ENCODE peak calls at places on chromosomes 2 and 18, in eight cellular contexts. M is SK-N-SH, W is K562, A is HL-60, V is GM23338, G is HCT116, J is HepG2, P is GM12878. O is an unnamed sample. For H3K27me3, the result is how much of the 10 kb centered on the place peaks cover.

GRCh38 chr2:60484080-60484737 is 69.2 kb downstream of the BCL11A start:
- DNase-seq in M (no peak), W (no peak), A (peak), V (peak), G (no peak), J (peak), P (no peak), O (no peak)

GRCh38 chr2:109005686-109006204 is 16.7 kb upstream of the EDAR start:
- DNase-seq in M (no peak), W (peak), A (no peak), V (no peak), G (no peak), J (no peak), P (no peak), O (no peak)

GRCh38 chr2:14907014-14907612 is 274.6 kb downstream of the LRATD1 start:
- DNase-seq in M (no peak), W (peak), A (peak), V (peak), G (no peak), J (peak), P (no peak), O (no peak)

GRCh38 chr18:74183110-74183509 is 34.8 kb downstream of the TIMM21 start:
- DNase-seq in M (no peak), W (no peak), A (no peak), V (peak), G (no peak), J (no peak), P (no peak), O (no peak)

GRCh38 chr2:207113403-207113802 is 52.3 kb downstream of the KLF7 start:
- DNase-seq in M (peak), W (peak), A (no peak), V (no peak), G (no peak), J (no peak), P (no peak), O (no peak)

GRCh38 chr2:42984081-42984480 is 191.7 kb upstream of the HAAO start:
- DNase-seq in M (peak), W (no peak), A (no peak), V (no peak), G (no peak), J (no peak), P (no peak), O (no peak)

GRCh38 chr2:188146888-188147287 is 144.8 kb upstream of the GULP1 start:
- DNase-seq in M (no peak), W (no peak), A (no peak), V (no peak), G (no peak), J (no peak), P (no peak), O (no peak)

GRCh38 chr18:61748024-61748423 is 144.8 kb downstream of the RNF152 start:
- DNase-seq in M (no peak), W (no peak), A (no peak), V (peak), G (no peak), J (no peak), P (no peak), O (no peak)

GRCh38 chr2:232888099-232888836 is 18.2 kb downstream of the SNORC start:
- DNase-seq in M (no peak), W (no peak), A (no peak), V (no peak), G (no peak), J (no peak), P (no peak), O (no peak)

GRCh38 chr2:167114018-167114417 is 225.7 kb downstream of the XIRP2 start:
- DNase-seq in M (no peak), W (no peak), A (no peak), V (no peak), G (no peak), J (no peak), P (no peak), O (no peak)

GRCh38 chr2:65033178-65033577 is 23.0 kb upstream of the CEP68 start:
- DNase-seq in M (peak), W (peak), A (no peak), V (no peak), G (no peak), J (peak), P (no peak), O (no peak)

GRCh38 chr2:65032016-65032975 is 23.9 kb upstream of the CEP68 start:
- DNase-seq in M (no peak), W (no peak), A (no peak), V (no peak), G (no peak), J (no peak), P (no peak), O (no peak)

GRCh38 chr2:65037178-65037577 is 19.0 kb upstream of the CEP68 start:
- DNase-seq in M (no peak), W (no peak), A (no peak), V (no peak), G (no peak), J (no peak), P (no peak), O (no peak)

GRCh38 chr2:65031341-65032015 is 24.7 kb upstream of the CEP68 start:
- DNase-seq in M (no peak), W (no peak), A (no peak), V (peak), G (no peak), J (peak), P (no peak), O (no peak)

GRCh38 chr2:65035544-65035943 is 20.7 kb upstream of the CEP68 start:
- DNase-seq in M (no peak), W (no peak), A (no peak), V (no peak), G (no peak), J (no peak), P (no peak), O (no peak)
- TF ChIP-seq REST in M (no peak), W (no peak), A (no peak), V (no peak), G (no peak), J (no peak), P (no peak), O (no peak)

GRCh38 chr2:204026294-204026693 is 89.7 kb downstream of the ICOS start:
- DNase-seq in M (no peak), W (peak), A (no peak), V (peak), G (no peak), J (no peak), P (no peak), O (no peak)
- H3K27ac ChIP-seq in M (no peak), W (no peak), A (no peak), V (no peak), G (no peak), J (no peak), P (no peak), O (no peak)

GRCh38 chr18:13394794-13395193 is 176.2 kb downstream of the LDLRAD4 start:
- DNase-seq in M (no peak), W (peak), A (no peak), V (no peak), G (no peak), J (no peak), P (no peak), O (no peak)
- H3K27me3 ChIP-seq in M (under half), W (under half), A (under half), V (under half), G (under half), J (under half), P (under half), O (under half)

DNA sequence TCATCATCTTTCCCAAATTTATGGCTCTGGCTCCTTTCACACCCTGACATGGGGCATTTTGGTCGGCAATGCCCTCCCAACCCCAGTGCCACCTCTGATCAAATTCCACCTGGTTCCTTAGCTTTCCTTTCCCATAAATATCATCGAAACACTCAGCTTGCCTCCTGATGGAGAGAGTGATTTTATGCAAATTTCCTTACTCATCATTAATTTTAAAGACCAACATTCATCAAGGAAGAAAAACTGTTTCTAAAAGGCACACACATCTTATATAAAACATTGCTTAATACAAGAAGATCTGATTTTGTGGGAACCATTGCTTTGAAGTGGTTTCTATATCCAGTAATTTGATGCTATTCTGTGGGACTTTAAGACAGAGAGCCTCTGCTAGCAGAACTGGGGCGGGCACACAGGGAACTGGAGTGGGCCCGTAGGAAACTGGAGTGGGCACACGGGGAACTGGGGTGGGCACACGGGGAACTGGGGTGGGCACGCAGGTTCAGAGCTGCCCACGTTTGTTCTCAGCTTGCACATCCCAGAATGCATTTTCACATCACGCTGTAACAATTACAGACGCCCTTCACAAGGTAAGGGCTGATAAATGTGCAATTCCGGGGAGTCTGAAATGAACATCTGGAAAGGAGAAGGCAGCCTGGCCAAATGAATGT is 174.1 kb downstream of the RTP5 start:
- DNase-seq in M (no peak), W (no peak), A (no peak), V (no peak), G (no peak), J (no peak), P (no peak), O (no peak)
- TF ChIP-seq REST in M (no peak), W (no peak), A (no peak), V (no peak), G (no peak), J (no peak), P (no peak), O (no peak)

GRCh38 chr2:196971574-196972279 is 45.2 kb upstream of the PGAP1 start:
- DNase-seq in M (no peak), W (no peak), A (no peak), V (no peak), G (no peak), J (no peak), P (no peak), O (no peak)
- H3K27ac ChIP-seq in M (no peak), W (no peak), A (no peak), V (no peak), G (no peak), J (no peak), P (no peak), O (no peak)

DNA sequence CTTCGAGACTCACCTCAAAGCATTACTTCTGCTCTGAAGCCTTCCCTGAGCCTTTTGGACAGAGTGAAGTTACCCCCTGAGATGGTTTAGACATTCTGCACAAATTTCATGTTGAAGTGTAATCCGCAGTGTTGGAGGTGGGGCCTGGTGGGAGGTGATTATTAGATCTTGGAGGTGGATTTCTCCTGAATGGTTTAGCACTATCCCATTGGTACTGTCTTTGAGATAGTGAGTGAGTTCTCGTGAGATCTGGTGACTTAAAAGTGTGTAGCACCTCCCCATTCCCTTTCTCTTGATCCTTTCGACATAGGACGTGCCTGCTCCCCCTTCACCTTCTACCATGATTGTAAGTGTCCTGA is 8.8 kb downstream of the ENOSF1 start:
- DNase-seq in M (no peak), W (no peak), A (no peak), V (no peak), G (no peak), J (no peak), P (no peak), O (peak)
- H3K27me3 ChIP-seq in M (under half), W (under half), A (under half), V (under half), G (under half), J (under half), P (under half), O (under half)

GRCh38 chr2:224645722-224646121 is 60.6 kb upstream of the CUL3 start:
- DNase-seq in M (no peak), W (no peak), A (no peak), V (peak), G (no peak), J (no peak), P (no peak), O (no peak)
- TF ChIP-seq REST in M (no peak), W (no peak), A (no peak), V (no peak), G (no peak), J (no peak), P (no peak), O (no peak)